ENCODE peak calls at places on chromosomes 13 and 19, in five cellular contexts. T is mesendoderm, C is epithelial cell of esophagus, X is NT2/D1, L is SW 1271. P is an unnamed sample.

GRCh38 chr13:29402168-29402621 is 193.3 kb downstream of the SLC7A1 start:
- DNase-seq in T (no peak), X (no peak), C (peak; percentile 35), L (no peak), P (no peak)

GRCh38 chr19:2722541-2723344 is 1.6 kb upstream of the DIRAS1 start:
- DNase-seq in T (no peak), X (no peak), L (peak; percentile 51), C (peak; percentile 28), P (no peak)

GRCh38 chr19:38711726-38712153 is 32.5 kb downstream of the CAPN12 start:
- DNase-seq in L (no peak), C (no peak), X (no peak), T (no peak), P (no peak)

GRCh38 chr19:7069042-7069903 is at the start of gene ZNF557:
- DNase-seq in C (peak; percentile 99), T (peak; percentile 98), X (peak; percentile 97), L (peak; percentile 92), P (peak; percentile 78)

GRCh38 chr19:50431343-50432220 is 1.1 kb upstream of the MYBPC2 start:
- DNase-seq in T (peak; percentile 89), L (peak; percentile 12), X (peak; percentile 56), C (peak; percentile 68), P (peak; percentile 95)

GRCh38 chr19:35852029-35852780 is at the start of gene NPHS1:
- DNase-seq in T (no peak), X (no peak), L (no peak), C (no peak), P (no peak)

GRCh38 chr19:42131149-42132029 is 857 bp downstream of the POU2F2 start:
- DNase-seq in C (peak; percentile 27), X (no peak), L (no peak), T (no peak), P (no peak)

GRCh38 chr19:1295169-1296012 is 9.7 kb downstream of the EFNA2 start:
- DNase-seq in C (no peak), T (no peak), L (no peak), X (no peak), P (no peak)

P was measured in HuH-7.5.